ENCODE peak calls at places on chromosomes 12 and 14, in nine cellular contexts. One of them, this sample, is unnamed.

GRCh38 chr12:116849216-116849615 is 32.0 kb downstream of the HRK start:
- DNase-seq in WERI-Rb-1: no peak
- DNase-seq in fibroblast of the aortic adventitia: no peak
- DNase-seq in upper lobe of right lung: no peak
- DNase-seq in dorsolateral prefrontal cortex: no peak
- DNase-seq in SK-N-SH: no peak
- DNase-seq in sigmoid colon: no peak
- DNase-seq in GM10248: no peak
- DNase-seq in nephron progenitor cell: no peak
- DNase-seq in this sample: no peak

GRCh38 chr14:87066221-87066817 is 926.7 kb downstream of the GALC start:
- DNase-seq in GM10248: no peak
- DNase-seq in upper lobe of right lung: no peak
- DNase-seq in SK-N-SH: no peak
- DNase-seq in nephron progenitor cell: no peak
- DNase-seq in dorsolateral prefrontal cortex: no peak
- DNase-seq in fibroblast of the aortic adventitia: peak
- DNase-seq in WERI-Rb-1: peak
- DNase-seq in sigmoid colon: no peak
- DNase-seq in this sample: peak

GRCh38 chr14:95759952-95760351 is 46.0 kb upstream of the TCL1A start:
- DNase-seq in SK-N-SH: peak
- DNase-seq in fibroblast of the aortic adventitia: no peak
- DNase-seq in upper lobe of right lung: no peak
- DNase-seq in WERI-Rb-1: no peak
- DNase-seq in sigmoid colon: no peak
- DNase-seq in dorsolateral prefrontal cortex: no peak
- DNase-seq in nephron progenitor cell: no peak
- DNase-seq in GM10248: no peak
- DNase-seq in this sample: peak

GRCh38 chr12:19035552-19035951 is 94.0 kb upstream of the PLEKHA5 start:
- DNase-seq in WERI-Rb-1: no peak
- DNase-seq in dorsolateral prefrontal cortex: no peak
- DNase-seq in SK-N-SH: no peak
- DNase-seq in GM10248: no peak
- DNase-seq in fibroblast of the aortic adventitia: peak
- DNase-seq in upper lobe of right lung: no peak
- DNase-seq in nephron progenitor cell: no peak
- DNase-seq in sigmoid colon: no peak
- DNase-seq in this sample: peak

GRCh38 chr14:39884091-39884490 is 451.9 kb upstream of the FBXO33 start:
- DNase-seq in dorsolateral prefrontal cortex: no peak
- DNase-seq in SK-N-SH: no peak
- DNase-seq in GM10248: no peak
- DNase-seq in nephron progenitor cell: no peak
- DNase-seq in fibroblast of the aortic adventitia: no peak
- DNase-seq in WERI-Rb-1: no peak
- DNase-seq in upper lobe of right lung: no peak
- DNase-seq in sigmoid colon: no peak
- DNase-seq in this sample: no peak

GRCh38 chr14:81986005-81986404 is 452.4 kb upstream of the SEL1L start:
- DNase-seq in nephron progenitor cell: no peak
- DNase-seq in SK-N-SH: no peak
- DNase-seq in upper lobe of right lung: no peak
- DNase-seq in fibroblast of the aortic adventitia: no peak
- DNase-seq in dorsolateral prefrontal cortex: no peak
- DNase-seq in sigmoid colon: no peak
- DNase-seq in GM10248: no peak
- DNase-seq in WERI-Rb-1: no peak
- DNase-seq in this sample: no peak

GRCh38 chr14:23478109-23478698 is 8.7 kb downstream of the NGDN start:
- DNase-seq in fibroblast of the aortic adventitia: peak
- DNase-seq in nephron progenitor cell: peak
- DNase-seq in SK-N-SH: peak
- DNase-seq in GM10248: peak
- DNase-seq in sigmoid colon: no peak
- DNase-seq in WERI-Rb-1: peak
- DNase-seq in dorsolateral prefrontal cortex: peak
- DNase-seq in upper lobe of right lung: no peak
- DNase-seq in this sample: peak

GRCh38 chr14:83988274-83988673 is 1541.7 kb upstream of the FLRT2 start:
- DNase-seq in upper lobe of right lung: no peak
- DNase-seq in SK-N-SH: no peak
- DNase-seq in dorsolateral prefrontal cortex: no peak
- DNase-seq in GM10248: no peak
- DNase-seq in nephron progenitor cell: no peak
- DNase-seq in WERI-Rb-1: no peak
- DNase-seq in sigmoid colon: no peak
- DNase-seq in fibroblast of the aortic adventitia: peak
- DNase-seq in this sample: no peak

GRCh38 chr14:95467232-95467631 is 49.2 kb downstream of the SYNE3 start:
- DNase-seq in WERI-Rb-1: no peak
- DNase-seq in SK-N-SH: no peak
- DNase-seq in dorsolateral prefrontal cortex: no peak
- DNase-seq in fibroblast of the aortic adventitia: no peak
- DNase-seq in sigmoid colon: no peak
- DNase-seq in GM10248: no peak
- DNase-seq in nephron progenitor cell: no peak
- DNase-seq in upper lobe of right lung: no peak
- DNase-seq in this sample: no peak

GRCh38 chr12:120835657-120836056 is 68.5 kb downstream of the SPPL3 start:
- DNase-seq in SK-N-SH: no peak
- DNase-seq in nephron progenitor cell: no peak
- DNase-seq in GM10248: no peak
- DNase-seq in upper lobe of right lung: no peak
- DNase-seq in fibroblast of the aortic adventitia: peak
- DNase-seq in WERI-Rb-1: no peak
- DNase-seq in sigmoid colon: no peak
- DNase-seq in dorsolateral prefrontal cortex: no peak
- DNase-seq in this sample: peak

GRCh38 chr12:9940370-9940769 is 8.2 kb upstream of the CLEC2A start:
- DNase-seq in fibroblast of the aortic adventitia: peak
- DNase-seq in SK-N-SH: no peak
- DNase-seq in WERI-Rb-1: no peak
- DNase-seq in sigmoid colon: no peak
- DNase-seq in GM10248: peak
- DNase-seq in dorsolateral prefrontal cortex: no peak
- DNase-seq in nephron progenitor cell: no peak
- DNase-seq in upper lobe of right lung: no peak
- DNase-seq in this sample: no peak
- TF ChIP-seq CTCF in fibroblast of the aortic adventitia: peak
- TF ChIP-seq CTCF in SK-N-SH: peak
- TF ChIP-seq CTCF in WERI-Rb-1: no peak
- TF ChIP-seq CTCF in sigmoid colon: no peak
- TF ChIP-seq CTCF in GM10248: peak
- TF ChIP-seq CTCF in dorsolateral prefrontal cortex: no peak
- TF ChIP-seq CTCF in nephron progenitor cell: peak
- TF ChIP-seq CTCF in upper lobe of right lung: peak
- TF ChIP-seq CTCF in this sample: peak

GRCh38 chr12:6614513-6615177 is 7.5 kb upstream of the CHD4 start:
- DNase-seq in nephron progenitor cell: no peak
- DNase-seq in upper lobe of right lung: no peak
- DNase-seq in GM10248: no peak
- DNase-seq in WERI-Rb-1: no peak
- DNase-seq in SK-N-SH: no peak
- DNase-seq in sigmoid colon: no peak
- DNase-seq in dorsolateral prefrontal cortex: no peak
- DNase-seq in fibroblast of the aortic adventitia: no peak
- DNase-seq in this sample: no peak

GRCh38 chr12:6618483-6618882 is 11.3 kb upstream of the CHD4 start:
- DNase-seq in SK-N-SH: no peak
- DNase-seq in sigmoid colon: no peak
- DNase-seq in dorsolateral prefrontal cortex: no peak
- DNase-seq in WERI-Rb-1: no peak
- DNase-seq in nephron progenitor cell: no peak
- DNase-seq in GM10248: no peak
- DNase-seq in fibroblast of the aortic adventitia: no peak
- DNase-seq in upper lobe of right lung: no peak
- DNase-seq in this sample: no peak

GRCh38 chr12:6615802-6616201 is 8.6 kb upstream of the CHD4 start:
- DNase-seq in dorsolateral prefrontal cortex: no peak
- DNase-seq in GM10248: no peak
- DNase-seq in sigmoid colon: no peak
- DNase-seq in WERI-Rb-1: no peak
- DNase-seq in nephron progenitor cell: no peak
- DNase-seq in SK-N-SH: no peak
- DNase-seq in fibroblast of the aortic adventitia: no peak
- DNase-seq in upper lobe of right lung: no peak
- DNase-seq in this sample: no peak

GRCh38 chr12:6620885-6621274 is 13.7 kb upstream of the CHD4 start:
- DNase-seq in nephron progenitor cell: no peak
- DNase-seq in GM10248: no peak
- DNase-seq in upper lobe of right lung: no peak
- DNase-seq in SK-N-SH: no peak
- DNase-seq in sigmoid colon: no peak
- DNase-seq in WERI-Rb-1: no peak
- DNase-seq in dorsolateral prefrontal cortex: no peak
- DNase-seq in fibroblast of the aortic adventitia: no peak
- DNase-seq in this sample: no peak

GRCh38 chr12:6620137-6620884 is 13.1 kb upstream of the CHD4 start:
- DNase-seq in fibroblast of the aortic adventitia: peak
- DNase-seq in nephron progenitor cell: peak
- DNase-seq in dorsolateral prefrontal cortex: no peak
- DNase-seq in SK-N-SH: peak
- DNase-seq in WERI-Rb-1: no peak
- DNase-seq in GM10248: no peak
- DNase-seq in upper lobe of right lung: peak
- DNase-seq in sigmoid colon: no peak
- DNase-seq in this sample: peak
- TF ChIP-seq CTCF in fibroblast of the aortic adventitia: peak
- TF ChIP-seq CTCF in nephron progenitor cell: peak
- TF ChIP-seq CTCF in dorsolateral prefrontal cortex: no peak
- TF ChIP-seq CTCF in SK-N-SH: no peak
- TF ChIP-seq CTCF in WERI-Rb-1: peak
- TF ChIP-seq CTCF in GM10248: peak
- TF ChIP-seq CTCF in upper lobe of right lung: peak
- TF ChIP-seq CTCF in sigmoid colon: peak
- TF ChIP-seq CTCF in this sample: peak

DNA sequence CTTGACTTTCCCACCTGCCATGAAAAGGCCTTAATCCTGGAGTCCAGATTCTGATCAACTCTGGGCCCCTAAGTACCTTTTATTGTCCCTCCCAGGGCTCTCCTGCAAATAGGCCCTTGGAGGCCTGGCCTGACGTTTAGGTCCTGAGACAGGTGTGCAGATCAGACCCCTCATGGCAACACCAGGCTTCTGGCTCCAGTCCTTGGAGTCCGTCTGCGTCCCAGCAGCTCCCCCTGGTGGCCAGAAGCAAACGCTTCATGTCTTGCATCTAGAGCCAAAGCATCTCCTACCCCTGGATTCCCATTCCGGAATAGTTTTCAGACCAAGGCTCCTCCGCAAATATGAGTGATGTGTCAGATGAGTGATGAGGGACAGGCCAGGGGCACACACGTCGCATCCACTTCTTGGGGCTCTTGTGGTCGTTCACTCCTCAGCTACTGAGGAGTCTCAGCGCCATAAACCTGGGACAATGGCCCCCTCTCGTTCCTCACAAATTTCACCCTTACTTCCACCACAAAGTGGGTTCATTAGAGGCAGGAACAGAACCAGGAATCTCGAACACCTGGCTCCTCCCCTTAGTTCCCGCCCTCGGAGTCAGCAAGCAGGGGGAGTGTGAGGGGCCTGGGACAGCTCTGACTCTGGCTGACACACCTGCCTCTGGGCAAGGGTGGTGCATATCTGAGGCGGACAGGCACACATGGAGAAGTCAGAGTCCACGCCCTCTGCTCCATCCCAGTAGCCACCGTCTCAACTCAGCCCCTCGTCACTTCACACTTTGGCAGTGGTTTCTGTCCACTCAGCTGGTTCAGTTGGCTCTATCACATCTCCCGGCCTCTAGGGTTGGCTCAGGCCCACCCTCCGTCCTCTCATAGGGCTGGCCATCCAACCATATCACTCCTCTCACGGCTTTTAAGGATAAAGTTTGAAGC is 77.9 kb upstream of the PWP1 start:
- DNase-seq in nephron progenitor cell: peak
- DNase-seq in sigmoid colon: peak
- DNase-seq in dorsolateral prefrontal cortex: peak
- DNase-seq in SK-N-SH: peak
- DNase-seq in fibroblast of the aortic adventitia: peak
- DNase-seq in GM10248: peak
- DNase-seq in WERI-Rb-1: peak
- DNase-seq in upper lobe of right lung: peak
- DNase-seq in this sample: peak
- TF ChIP-seq CTCF in nephron progenitor cell: peak
- TF ChIP-seq CTCF in sigmoid colon: peak
- TF ChIP-seq CTCF in dorsolateral prefrontal cortex: peak
- TF ChIP-seq CTCF in SK-N-SH: peak
- TF ChIP-seq CTCF in fibroblast of the aortic adventitia: peak
- TF ChIP-seq CTCF in GM10248: peak
- TF ChIP-seq CTCF in WERI-Rb-1: peak
- TF ChIP-seq CTCF in upper lobe of right lung: peak
- TF ChIP-seq CTCF in this sample: peak

DNA sequence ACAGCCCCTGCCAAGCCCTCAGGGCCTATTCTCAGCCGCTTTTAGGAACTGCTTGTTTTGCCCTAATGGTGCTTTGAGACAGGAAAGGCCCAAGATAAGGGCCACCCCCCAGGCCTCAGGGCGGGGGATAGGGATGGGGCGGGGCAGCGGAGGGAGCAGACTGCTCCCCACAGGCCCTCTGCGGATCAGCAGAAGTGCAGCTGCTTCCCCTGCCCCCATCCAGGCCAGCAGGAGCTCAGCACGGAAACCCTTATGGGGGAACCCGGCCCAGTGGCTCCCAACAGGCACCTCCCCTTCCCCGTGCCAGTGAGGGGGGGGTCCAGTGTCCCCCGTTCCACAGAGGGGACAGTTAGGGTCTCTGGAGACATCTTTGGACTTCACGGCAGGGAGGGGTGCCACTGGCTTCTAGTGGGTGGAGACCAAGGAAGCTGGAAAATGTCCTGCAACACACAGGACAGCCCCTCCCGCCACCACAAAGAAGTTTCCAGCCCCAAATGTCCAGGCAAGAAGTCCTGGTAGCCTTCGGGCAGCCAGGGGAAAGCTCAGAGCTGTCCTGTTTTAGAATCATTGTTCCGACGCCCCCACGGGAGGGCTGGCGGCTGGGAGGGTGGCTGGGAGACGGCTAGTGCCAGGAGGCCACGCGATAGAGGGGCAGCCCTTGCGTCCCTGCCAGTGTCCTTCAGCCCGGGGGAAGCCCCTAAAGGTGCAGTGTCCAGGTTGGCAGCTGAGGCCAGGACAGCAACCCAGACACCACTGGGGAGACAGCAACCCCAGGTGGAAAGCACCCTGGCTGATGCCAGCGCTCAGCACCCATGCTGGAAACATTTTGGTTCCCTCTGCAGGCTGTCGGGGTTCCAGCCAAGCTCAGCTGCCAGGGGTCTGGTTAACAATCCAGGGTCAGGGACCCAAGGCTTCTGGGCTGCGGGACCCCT is 10.4 kb upstream of the GPR132 start:
- DNase-seq in sigmoid colon: peak
- DNase-seq in upper lobe of right lung: peak
- DNase-seq in fibroblast of the aortic adventitia: peak
- DNase-seq in nephron progenitor cell: peak
- DNase-seq in WERI-Rb-1: peak
- DNase-seq in SK-N-SH: peak
- DNase-seq in GM10248: peak
- DNase-seq in dorsolateral prefrontal cortex: no peak
- DNase-seq in this sample: no peak
- TF ChIP-seq CTCF in sigmoid colon: no peak
- TF ChIP-seq CTCF in upper lobe of right lung: no peak
- TF ChIP-seq CTCF in fibroblast of the aortic adventitia: no peak
- TF ChIP-seq CTCF in nephron progenitor cell: no peak
- TF ChIP-seq CTCF in WERI-Rb-1: no peak
- TF ChIP-seq CTCF in SK-N-SH: no peak
- TF ChIP-seq CTCF in GM10248: no peak
- TF ChIP-seq CTCF in dorsolateral prefrontal cortex: no peak
- TF ChIP-seq CTCF in this sample: no peak

This sample was measured in AG10803.